ENCODE peak calls at places on chromosomes 6 and 20, in four cellular contexts. V is GM10248, Z is IMR-90, P is foreskin fibroblast. W is an unnamed sample.

GRCh38 chr6:126054258-126054702 is 67.9 kb downstream of the TRMT11 start:
- DNase-seq in V (no peak), P (no peak), Z (no peak), W (no peak)

GRCh38 chr6:97053643-97054411 is 129.3 kb downstream of the KLHL32 start:
- DNase-seq in P (peak; percentile 19), V (no peak), Z (peak; percentile 34), W (peak; percentile 23)

GRCh38 chr6:56199956-56200355 is 47.4 kb downstream of the COL21A1 start:
- DNase-seq in Z (peak; percentile 22), V (no peak), P (peak; percentile 75), W (peak; percentile 32)

GRCh38 chr20:36468149-36469000 is 72.9 kb upstream of the MYL9 start:
- DNase-seq in V (no peak), P (peak; percentile 55), Z (no peak), W (no peak)

GRCh38 chr6:157724960-157725741 is 97.9 kb upstream of the SNX9 start:
- DNase-seq in Z (no peak), V (no peak), P (peak; percentile 38), W (no peak)

GRCh38 chr6:39824030-39824926 is 32.1 kb downstream of the DAAM2 start:
- DNase-seq in P (peak; percentile 19), Z (no peak), V (no peak), W (no peak)

GRCh38 chr20:42191140-42191860 is 573.1 kb upstream of the CHD6 start:
- DNase-seq in V (no peak), Z (no peak), P (no peak), W (no peak)

GRCh38 chr6:89649682-89650081 is 11.1 kb upstream of the LYRM2 start:
- DNase-seq in P (no peak), Z (no peak), V (no peak), W (no peak)

GRCh38 chr6:35601331-35602132 is 87.2 kb downstream of the FKBP5 start:
- DNase-seq in Z (peak; percentile 93), V (peak; percentile 15), P (peak; percentile 92), W (peak; percentile 94)

GRCh38 chr6:144480518-144480917 is 195.4 kb downstream of the UTRN start:
- DNase-seq in V (no peak), Z (peak; percentile 26), P (no peak), W (no peak)

GRCh38 chr6:167826230-167827061 is at the start of gene AFDN:
- DNase-seq in P (peak; percentile 80), Z (peak; percentile 21), V (peak; percentile 89), W (peak; percentile 36)

GRCh38 chr6:155310596-155310995 is 3.7 kb downstream of the TFB1M start:
- DNase-seq in Z (peak; percentile 61), P (peak; percentile 64), V (no peak), W (peak; percentile 71)

GRCh38 chr6:27687154-27688013 is 214.5 kb upstream of the ZNF184 start:
- DNase-seq in V (peak; percentile 83), Z (peak; percentile 62), P (peak; percentile 91), W (peak; percentile 85)

GRCh38 chr6:112562348-112563220 is 215.5 kb downstream of the RFPL4B start:
- DNase-seq in P (peak; percentile 30), Z (peak; percentile 73), V (no peak), W (peak; percentile 16)

GRCh38 chr6:16712250-16712930 is 48.9 kb downstream of the ATXN1 start:
- DNase-seq in P (no peak), Z (no peak), V (peak; percentile 31), W (no peak)

GRCh38 chr6:41675176-41675767 is 37.0 kb downstream of the MDFI start:
- DNase-seq in V (no peak), Z (no peak), P (no peak), W (no peak)

GRCh38 chr6:159540152-159540551 is 152.9 kb downstream of the SOD2 start:
- DNase-seq in Z (no peak), P (no peak), V (no peak), W (no peak)
- TF ChIP-seq CTCF in Z (peak; percentile 4), P (no peak), V (no peak), W (peak; percentile 18)

GRCh38 chr6:135183532-135184440 is 2.7 kb downstream of the MYB start:
- DNase-seq in V (peak; percentile 64), P (peak; percentile 54), Z (peak; percentile 28), W (no peak)
- TF ChIP-seq CTCF in V (peak; percentile 78), P (peak; percentile 47), Z (peak; percentile 36), W (peak; percentile 56)

DNA sequence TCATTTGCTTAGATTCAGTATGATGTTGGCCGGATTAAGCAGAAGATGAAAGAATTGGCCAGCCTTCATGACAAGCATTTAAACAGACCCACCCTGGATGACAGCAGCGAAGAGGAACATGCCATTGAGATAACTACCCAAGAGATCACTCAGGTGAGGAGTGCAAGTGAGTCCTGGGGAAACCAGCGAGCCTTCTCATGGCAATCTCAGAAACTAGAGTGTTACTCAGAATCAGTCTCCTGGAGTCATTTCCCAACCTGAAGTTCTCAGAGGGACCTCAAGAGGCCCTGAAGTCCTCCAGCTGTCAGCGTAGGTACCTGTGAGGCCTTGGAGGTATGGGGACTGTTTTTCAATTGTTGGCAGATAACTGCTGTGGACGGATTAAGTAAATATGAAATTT is 16.9 kb downstream of the STX16 start:
- DNase-seq in Z (no peak), P (no peak), V (no peak), W (no peak)
- TF ChIP-seq CTCF in Z (no peak), P (no peak), V (no peak), W (no peak)

GRCh38 chr20:10169752-10170151 is 48.9 kb upstream of the SNAP25 start:
- DNase-seq in Z (no peak), P (no peak), V (no peak), W (no peak)

GRCh38 chr20:10170261-10170660 is 48.4 kb upstream of the SNAP25 start:
- DNase-seq in V (no peak), Z (no peak), P (no peak), W (no peak)

GRCh38 chr20:10167594-10167993 is 51.0 kb upstream of the SNAP25 start:
- DNase-seq in P (no peak), Z (no peak), V (no peak), W (no peak)

GRCh38 chr20:10172998-10173655 is 45.5 kb upstream of the SNAP25 start:
- DNase-seq in Z (no peak), P (no peak), V (no peak), W (no peak)

DNA sequence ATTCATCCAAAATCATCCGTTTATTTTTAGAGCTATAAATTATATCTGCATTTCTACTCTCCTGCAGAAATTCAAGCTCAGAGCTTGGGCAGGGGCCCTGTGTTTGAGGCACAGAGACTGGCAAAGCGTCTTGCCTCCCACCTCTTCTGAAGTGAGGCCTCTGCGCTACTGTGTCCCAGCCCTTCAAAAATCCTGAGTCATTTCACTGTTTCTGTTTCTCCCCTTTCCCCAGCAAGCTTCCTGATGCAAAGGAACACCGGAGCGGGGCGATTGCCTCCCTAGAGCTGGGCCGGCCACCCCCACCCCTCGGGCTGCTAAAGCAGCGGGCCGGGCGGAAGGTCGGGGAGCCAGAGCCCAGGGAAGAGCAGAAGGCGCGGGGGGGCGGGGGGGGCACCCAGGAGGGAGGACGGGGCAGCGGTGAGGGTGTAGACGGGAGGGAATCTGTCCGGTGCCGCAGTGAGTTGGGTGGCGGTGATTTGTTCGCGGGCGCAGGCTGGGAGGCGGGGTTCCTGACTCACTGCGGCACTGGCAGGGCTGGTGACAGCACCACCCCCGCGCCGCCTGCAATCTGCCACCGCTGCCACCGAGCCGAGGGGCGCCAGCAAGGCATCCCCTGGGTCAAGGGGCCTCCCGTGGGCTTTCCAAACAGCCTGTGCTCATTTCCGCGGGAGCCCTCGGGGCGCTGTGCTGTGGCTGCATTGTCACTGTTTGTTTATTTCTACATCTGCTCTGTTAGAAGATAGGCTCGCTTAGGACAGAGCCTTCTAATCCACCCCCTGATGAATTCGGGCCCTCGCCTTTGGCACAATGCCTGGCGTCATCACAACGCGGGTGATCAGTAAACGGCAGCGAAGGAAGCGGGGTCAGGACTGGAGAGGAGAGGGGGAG is 46.5 kb upstream of the SNAP25 start:
- DNase-seq in P (peak; percentile 78), Z (peak; percentile 25), V (no peak), W (no peak)
- TF ChIP-seq CTCF in P (no peak), Z (no peak), V (no peak), W (no peak)

GRCh38 chr6:133512410-133513016 is 271.4 kb downstream of the EYA4 start:
- DNase-seq in Z (peak; percentile 67), P (peak; percentile 78), V (peak; percentile 16), W (peak; percentile 36)
- TF ChIP-seq CTCF in Z (peak; percentile 81), P (peak; percentile 54), V (peak; percentile 59), W (peak; percentile 81)

GRCh38 chr6:51554029-51554428 is 533.4 kb downstream of the PKHD1 start:
- DNase-seq in Z (no peak), V (no peak), P (no peak), W (no peak)
- TF ChIP-seq CTCF in Z (no peak), V (no peak), P (no peak), W (no peak)

GRCh38 chr20:17520583-17520982 is 10.6 kb downstream of the BFSP1 start:
- DNase-seq in Z (no peak), P (no peak), V (no peak), W (no peak)
- TF ChIP-seq CTCF in Z (no peak), P (no peak), V (no peak), W (no peak)

DNA sequence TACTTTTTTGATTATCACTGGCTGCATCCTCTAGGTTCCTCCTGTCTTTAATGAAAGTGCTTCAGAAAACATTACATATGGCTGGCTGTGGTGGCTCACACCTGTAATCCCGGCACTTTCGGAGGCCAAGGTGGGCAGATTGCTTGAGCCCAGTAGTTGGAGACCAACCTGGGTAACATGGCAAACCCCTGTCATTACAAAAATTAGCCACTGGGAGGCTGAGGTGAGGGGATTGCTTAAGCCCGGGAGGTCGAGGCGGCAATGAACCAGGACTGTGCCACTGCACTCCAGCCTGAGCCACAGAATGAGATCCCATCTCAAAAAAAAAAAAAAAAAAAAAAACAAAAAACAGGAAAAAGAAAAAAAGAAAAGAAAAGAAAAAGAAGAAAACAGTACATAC is 35.3 kb downstream of the BEND3 start:
- DNase-seq in P (no peak), Z (no peak), V (no peak), W (no peak)
- TF ChIP-seq CTCF in P (no peak), Z (no peak), V (peak; percentile 22), W (peak; percentile 46)